ENCODE peak calls at places on chromosome 10, in ten cellular contexts. One of them, this sample, is unnamed.
A peak's percentile ranks its signal among the peaks of the same experiment; 100 is the strongest.

GRCh38 chr10:128854965-128855364 is 612.1 kb upstream of the MGMT start:
- DNase-seq in adrenal gland: peak; percentile 68
- DNase-seq in IMR-90: no peak
- DNase-seq in right atrium auricular region: peak; percentile 94
- DNase-seq in uterus: peak; percentile 77
- DNase-seq in upper lobe of left lung: peak; percentile 85
- DNase-seq in brain microvascular endothelial cell: no peak
- DNase-seq in transverse colon: peak; percentile 75
- DNase-seq in heart right ventricle: peak; percentile 86
- DNase-seq in A673: peak; percentile 83
- DNase-seq in this sample: peak; percentile 81

GRCh38 chr10:112314822-112315474 is 31.7 kb downstream of the TECTB start:
- DNase-seq in adrenal gland: peak; percentile 91
- DNase-seq in IMR-90: peak; percentile 70
- DNase-seq in right atrium auricular region: peak; percentile 83
- DNase-seq in uterus: peak; percentile 67
- DNase-seq in upper lobe of left lung: peak; percentile 81
- DNase-seq in brain microvascular endothelial cell: peak; percentile 70
- DNase-seq in transverse colon: peak; percentile 83
- DNase-seq in heart right ventricle: peak; percentile 67
- DNase-seq in A673: peak; percentile 71
- DNase-seq in this sample: peak; percentile 81

GRCh38 chr10:125411724-125412123 is 251.4 kb upstream of the CTBP2 start:
- DNase-seq in adrenal gland: no peak
- DNase-seq in IMR-90: peak; percentile 96
- DNase-seq in right atrium auricular region: no peak
- DNase-seq in uterus: no peak
- DNase-seq in upper lobe of left lung: no peak
- DNase-seq in brain microvascular endothelial cell: peak; percentile 95
- DNase-seq in transverse colon: no peak
- DNase-seq in heart right ventricle: no peak
- DNase-seq in A673: no peak
- DNase-seq in this sample: no peak

GRCh38 chr10:51886438-51887068 is 187.2 kb upstream of the CSTF2T start:
- DNase-seq in adrenal gland: no peak
- DNase-seq in IMR-90: peak; percentile 84
- DNase-seq in right atrium auricular region: no peak
- DNase-seq in uterus: no peak
- DNase-seq in upper lobe of left lung: no peak
- DNase-seq in brain microvascular endothelial cell: peak; percentile 64
- DNase-seq in transverse colon: no peak
- DNase-seq in heart right ventricle: no peak
- DNase-seq in A673: no peak
- DNase-seq in this sample: no peak

GRCh38 chr10:6665847-6666246 is 85.8 kb upstream of the PRKCQ start:
- DNase-seq in adrenal gland: no peak
- DNase-seq in IMR-90: no peak
- DNase-seq in right atrium auricular region: no peak
- DNase-seq in uterus: no peak
- DNase-seq in upper lobe of left lung: no peak
- DNase-seq in brain microvascular endothelial cell: no peak
- DNase-seq in transverse colon: no peak
- DNase-seq in heart right ventricle: no peak
- DNase-seq in A673: no peak
- DNase-seq in this sample: no peak

GRCh38 chr10:109067051-109067450 is 856.3 kb downstream of the XPNPEP1 start:
- DNase-seq in adrenal gland: no peak
- DNase-seq in IMR-90: no peak
- DNase-seq in right atrium auricular region: no peak
- DNase-seq in uterus: no peak
- DNase-seq in upper lobe of left lung: no peak
- DNase-seq in brain microvascular endothelial cell: no peak
- DNase-seq in transverse colon: no peak
- DNase-seq in heart right ventricle: no peak
- DNase-seq in A673: no peak
- DNase-seq in this sample: no peak

GRCh38 chr10:70430489-70431445 is 10.7 kb downstream of the NODAL start:
- DNase-seq in adrenal gland: peak; percentile 70
- DNase-seq in IMR-90: peak; percentile 87
- DNase-seq in right atrium auricular region: peak; percentile 86
- DNase-seq in uterus: peak; percentile 84
- DNase-seq in upper lobe of left lung: peak; percentile 85
- DNase-seq in brain microvascular endothelial cell: peak; percentile 65
- DNase-seq in transverse colon: peak; percentile 55
- DNase-seq in heart right ventricle: peak; percentile 34
- DNase-seq in A673: no peak
- DNase-seq in this sample: peak; percentile 42

GRCh38 chr10:88392222-88392621 is 190.9 kb downstream of the RNLS start:
- DNase-seq in adrenal gland: no peak
- DNase-seq in IMR-90: no peak
- DNase-seq in right atrium auricular region: no peak
- DNase-seq in uterus: no peak
- DNase-seq in upper lobe of left lung: no peak
- DNase-seq in brain microvascular endothelial cell: no peak
- DNase-seq in transverse colon: no peak
- DNase-seq in heart right ventricle: no peak
- DNase-seq in A673: no peak
- DNase-seq in this sample: no peak

GRCh38 chr10:35642793-35643114 is 658 bp upstream of the FZD8 start:
- DNase-seq in adrenal gland: no peak
- DNase-seq in IMR-90: no peak
- DNase-seq in right atrium auricular region: no peak
- DNase-seq in uterus: no peak
- DNase-seq in upper lobe of left lung: no peak
- DNase-seq in brain microvascular endothelial cell: no peak
- DNase-seq in transverse colon: no peak
- DNase-seq in heart right ventricle: no peak
- DNase-seq in A673: no peak
- DNase-seq in this sample: no peak

GRCh38 chr10:35643151-35643975 is 1.3 kb upstream of the FZD8 start:
- DNase-seq in adrenal gland: peak; percentile 67
- DNase-seq in IMR-90: peak; percentile 66
- DNase-seq in right atrium auricular region: peak; percentile 88
- DNase-seq in uterus: peak; percentile 64
- DNase-seq in upper lobe of left lung: peak; percentile 81
- DNase-seq in brain microvascular endothelial cell: peak; percentile 49
- DNase-seq in transverse colon: peak; percentile 66
- DNase-seq in heart right ventricle: peak; percentile 83
- DNase-seq in A673: peak; percentile 71
- DNase-seq in this sample: peak; percentile 74

GRCh38 chr10:35640951-35641429 is 1.1 kb downstream of the FZD8 start:
- DNase-seq in adrenal gland: peak; percentile 66
- DNase-seq in IMR-90: peak; percentile 87
- DNase-seq in right atrium auricular region: peak; percentile 69
- DNase-seq in uterus: peak; percentile 44
- DNase-seq in upper lobe of left lung: peak; percentile 72
- DNase-seq in brain microvascular endothelial cell: peak; percentile 76
- DNase-seq in transverse colon: peak; percentile 71
- DNase-seq in heart right ventricle: peak; percentile 67
- DNase-seq in A673: peak; percentile 94
- DNase-seq in this sample: peak; percentile 57

GRCh38 chr10:35641430-35642015 is 573 bp downstream of the FZD8 start:
- DNase-seq in adrenal gland: peak; percentile 26
- DNase-seq in IMR-90: peak; percentile 42
- DNase-seq in right atrium auricular region: no peak
- DNase-seq in uterus: peak; percentile 14
- DNase-seq in upper lobe of left lung: no peak
- DNase-seq in brain microvascular endothelial cell: no peak
- DNase-seq in transverse colon: no peak
- DNase-seq in heart right ventricle: no peak
- DNase-seq in A673: peak; percentile 48
- DNase-seq in this sample: no peak

DNA sequence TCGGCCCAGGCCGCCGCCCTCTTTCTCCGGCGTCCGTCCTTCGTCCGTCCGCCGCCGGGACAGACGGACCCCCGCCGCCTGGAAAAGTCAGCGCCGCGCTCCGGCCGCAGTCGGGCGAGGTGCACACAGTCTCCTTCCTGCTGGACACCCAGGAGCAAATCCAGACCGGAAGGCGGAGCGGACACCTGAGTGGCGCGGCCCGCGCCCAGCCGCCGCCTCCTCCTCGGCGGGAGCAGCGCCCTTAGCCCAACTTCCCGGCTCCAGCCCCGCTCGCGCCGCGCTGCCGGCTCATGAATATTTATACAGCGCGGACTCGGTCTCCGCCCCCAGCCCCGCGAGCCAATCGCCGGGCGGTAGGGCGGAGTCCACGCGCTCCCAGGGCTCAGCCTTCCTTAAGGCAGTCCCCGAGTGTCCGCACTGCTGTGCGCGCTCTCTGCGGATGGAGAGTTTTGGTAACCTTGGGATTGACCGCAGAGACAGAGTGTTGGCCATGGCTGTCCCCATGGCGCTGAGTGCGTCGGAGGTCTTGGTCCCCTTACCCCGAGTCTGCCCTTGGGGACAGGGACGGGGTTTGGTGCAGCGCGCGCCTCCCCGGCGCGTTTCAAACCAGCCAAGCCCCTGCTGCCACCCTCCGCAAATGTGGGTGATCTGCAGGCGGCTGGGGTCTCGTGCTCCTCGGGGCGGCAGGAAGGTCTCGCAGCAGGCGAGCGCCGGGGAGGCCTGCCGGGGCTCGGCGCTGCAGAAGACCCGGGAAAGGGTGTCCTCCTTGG is at the start of gene FZD8:
- DNase-seq in adrenal gland: peak; percentile 92
- DNase-seq in IMR-90: peak; percentile 90
- DNase-seq in right atrium auricular region: peak; percentile 93
- DNase-seq in uterus: peak; percentile 85
- DNase-seq in upper lobe of left lung: peak; percentile 89
- DNase-seq in brain microvascular endothelial cell: peak; percentile 81
- DNase-seq in transverse colon: peak; percentile 93
- DNase-seq in heart right ventricle: peak; percentile 93
- DNase-seq in A673: peak; percentile 95
- DNase-seq in this sample: peak; percentile 95
- TF ChIP-seq CTCF in adrenal gland: no peak
- TF ChIP-seq CTCF in IMR-90: peak; percentile 24
- TF ChIP-seq CTCF in right atrium auricular region: no peak
- TF ChIP-seq CTCF in uterus: peak; percentile 3
- TF ChIP-seq CTCF in upper lobe of left lung: no peak
- TF ChIP-seq CTCF in brain microvascular endothelial cell: peak; percentile 46
- TF ChIP-seq CTCF in transverse colon: peak; percentile 22
- TF ChIP-seq CTCF in heart right ventricle: no peak
- TF ChIP-seq CTCF in A673: peak; percentile 54
- TF ChIP-seq CTCF in this sample: no peak

DNA sequence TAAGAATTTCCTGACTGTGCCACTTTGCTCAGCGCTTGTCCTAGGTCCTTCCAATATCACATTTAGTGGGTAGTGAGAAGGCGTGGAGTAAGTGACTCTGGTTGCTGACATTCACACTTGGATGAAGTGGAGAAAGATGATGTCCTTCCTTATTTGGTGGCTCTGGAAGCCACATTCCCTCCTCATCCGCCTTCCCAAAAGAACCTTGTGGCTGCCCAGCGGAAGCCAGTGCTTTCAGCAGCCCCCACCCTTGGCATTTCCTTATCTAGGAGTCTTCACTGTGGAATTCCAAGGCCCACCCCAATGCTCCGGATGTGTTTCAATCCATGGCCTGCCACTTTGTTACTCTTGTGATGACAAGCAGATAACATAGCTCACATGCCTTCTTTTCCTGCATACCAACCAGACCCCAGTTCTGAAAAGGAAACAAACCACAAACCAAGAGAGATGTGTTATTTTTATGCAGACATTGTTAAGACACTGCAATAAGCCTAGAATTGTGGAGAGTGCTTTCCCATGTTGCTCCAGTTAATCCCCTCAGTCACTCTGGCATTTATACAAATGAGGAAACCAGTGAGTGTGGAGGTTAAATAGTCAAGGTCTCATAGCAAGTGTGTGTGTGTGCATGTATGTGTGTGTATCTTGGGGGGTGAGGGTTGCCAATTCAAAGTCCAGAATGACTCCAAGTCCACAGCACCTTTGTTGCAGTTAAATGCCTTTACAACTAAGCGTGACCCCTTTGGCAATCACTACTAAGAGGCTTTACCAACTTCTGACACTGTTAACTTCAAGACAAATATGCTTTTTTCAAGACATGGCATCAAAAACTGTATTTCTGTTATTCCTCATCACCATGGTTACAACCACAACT is 10.3 kb upstream of the ANKRD1 start:
- DNase-seq in adrenal gland: peak; percentile 65
- DNase-seq in IMR-90: peak; percentile 85
- DNase-seq in right atrium auricular region: peak; percentile 90
- DNase-seq in uterus: peak; percentile 28
- DNase-seq in upper lobe of left lung: peak; percentile 39
- DNase-seq in brain microvascular endothelial cell: peak; percentile 96
- DNase-seq in transverse colon: no peak
- DNase-seq in heart right ventricle: peak; percentile 55
- DNase-seq in A673: peak; percentile 67
- DNase-seq in this sample: no peak
- H3K27ac ChIP-seq in adrenal gland: peak overlapping the region; percentile 32
- H3K27ac ChIP-seq in IMR-90: peak overlapping the region; percentile 96
- H3K27ac ChIP-seq in right atrium auricular region: peak overlapping the region; percentile 80
- H3K27ac ChIP-seq in uterus: no peak overlapping the region
- H3K27ac ChIP-seq in upper lobe of left lung: peak overlapping the region; percentile 73
- H3K27ac ChIP-seq in brain microvascular endothelial cell: peak overlapping the region; percentile 79
- H3K27ac ChIP-seq in transverse colon: peak overlapping the region; percentile 8
- H3K27ac ChIP-seq in heart right ventricle: peak overlapping the region; percentile 79
- H3K27ac ChIP-seq in A673: peak overlapping the region; percentile 60
- H3K27ac ChIP-seq in this sample: no peak overlapping the region

DNA sequence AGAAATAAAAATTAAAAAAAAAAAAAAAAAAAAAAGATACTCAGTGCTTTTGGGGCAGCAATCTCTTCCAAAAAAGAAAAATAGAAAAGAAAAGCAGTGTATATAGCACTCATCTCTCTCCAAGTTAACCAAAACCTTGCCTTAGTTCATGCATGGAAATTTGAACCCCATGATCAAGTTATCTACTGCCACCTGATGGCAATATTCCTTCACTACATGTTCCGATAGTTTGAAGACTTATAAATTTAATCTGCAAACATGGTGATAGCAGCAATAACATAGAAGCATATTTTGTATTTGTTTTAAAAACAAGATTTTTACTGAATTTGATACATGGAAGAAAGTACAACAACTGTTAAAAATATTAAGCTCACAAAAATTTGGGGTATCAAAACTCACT is 48.6 kb upstream of the SLIT1 start:
- DNase-seq in adrenal gland: no peak
- DNase-seq in IMR-90: peak; percentile 64
- DNase-seq in right atrium auricular region: no peak
- DNase-seq in uterus: no peak
- DNase-seq in upper lobe of left lung: no peak
- DNase-seq in brain microvascular endothelial cell: peak; percentile 15
- DNase-seq in transverse colon: no peak
- DNase-seq in heart right ventricle: no peak
- DNase-seq in A673: peak; percentile 63
- DNase-seq in this sample: no peak
- TF ChIP-seq CTCF in adrenal gland: peak; percentile 67
- TF ChIP-seq CTCF in IMR-90: peak; percentile 76
- TF ChIP-seq CTCF in right atrium auricular region: no peak
- TF ChIP-seq CTCF in uterus: peak; percentile 41
- TF ChIP-seq CTCF in upper lobe of left lung: peak; percentile 57
- TF ChIP-seq CTCF in brain microvascular endothelial cell: peak; percentile 36
- TF ChIP-seq CTCF in transverse colon: peak; percentile 41
- TF ChIP-seq CTCF in heart right ventricle: peak; percentile 58
- TF ChIP-seq CTCF in A673: peak; percentile 72
- TF ChIP-seq CTCF in this sample: peak; percentile 46

DNA sequence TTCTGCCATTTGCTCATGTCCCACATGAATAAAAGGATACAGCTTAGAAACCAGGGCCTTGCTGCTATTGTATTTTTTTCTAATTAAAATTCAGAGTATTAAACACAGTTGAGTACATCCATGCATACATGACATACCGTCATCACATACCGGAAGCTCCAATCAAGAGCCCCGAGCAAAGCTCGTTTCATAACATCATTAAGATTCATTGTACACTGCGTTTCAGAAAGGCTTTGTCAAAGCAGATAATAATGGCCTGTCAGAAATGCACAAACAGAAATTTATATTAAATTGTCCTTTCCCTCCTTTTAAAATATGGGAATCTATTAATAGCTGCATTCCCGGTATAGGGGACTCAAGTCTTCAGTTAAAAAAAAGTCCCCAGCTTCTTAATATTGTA is 103.4 kb downstream of the PRTFDC1 start:
- DNase-seq in adrenal gland: no peak
- DNase-seq in IMR-90: no peak
- DNase-seq in right atrium auricular region: no peak
- DNase-seq in uterus: no peak
- DNase-seq in upper lobe of left lung: no peak
- DNase-seq in brain microvascular endothelial cell: no peak
- DNase-seq in transverse colon: no peak
- DNase-seq in heart right ventricle: no peak
- DNase-seq in A673: peak; percentile 90
- DNase-seq in this sample: peak; percentile 47
- H3K27ac ChIP-seq in adrenal gland: no peak overlapping the region
- H3K27ac ChIP-seq in IMR-90: no peak overlapping the region
- H3K27ac ChIP-seq in right atrium auricular region: no peak overlapping the region
- H3K27ac ChIP-seq in uterus: no peak overlapping the region
- H3K27ac ChIP-seq in upper lobe of left lung: no peak overlapping the region
- H3K27ac ChIP-seq in brain microvascular endothelial cell: no peak overlapping the region
- H3K27ac ChIP-seq in transverse colon: peak overlapping the region; percentile 64
- H3K27ac ChIP-seq in heart right ventricle: no peak overlapping the region
- H3K27ac ChIP-seq in A673: peak overlapping the region; percentile 80
- H3K27ac ChIP-seq in this sample: peak overlapping the region; percentile 92

This sample was measured in dorsolateral prefrontal cortex.